ENCODE peak calls at places on chromosomes 3 and 15, in eight cellular contexts. One of them, this sample, is unnamed.

GRCh38 chr3:156388469-156389150 is 166.3 kb downstream of the SSR3 start:
- DNase-seq in HCT116: no peak
- DNase-seq in HL-60: no peak
- DNase-seq in GM12892: no peak
- DNase-seq in GM23338: no peak
- DNase-seq in breast epithelium: no peak
- DNase-seq in transverse colon: no peak
- DNase-seq in HepG2: no peak
- DNase-seq in this sample: no peak

GRCh38 chr3:5194801-5195509 is 7.4 kb downstream of the EDEM1 start:
- DNase-seq in HCT116: peak
- DNase-seq in HL-60: peak
- DNase-seq in GM12892: no peak
- DNase-seq in GM23338: no peak
- DNase-seq in breast epithelium: no peak
- DNase-seq in transverse colon: no peak
- DNase-seq in HepG2: peak
- DNase-seq in this sample: peak

GRCh38 chr15:98760112-98760826 is 111.9 kb downstream of the IGF1R start:
- DNase-seq in HCT116: no peak
- DNase-seq in HL-60: no peak
- DNase-seq in GM12892: no peak
- DNase-seq in GM23338: no peak
- DNase-seq in breast epithelium: peak
- DNase-seq in transverse colon: no peak
- DNase-seq in HepG2: no peak
- DNase-seq in this sample: peak

GRCh38 chr3:60708191-60708975 is 542.9 kb downstream of the FHIT start:
- DNase-seq in HCT116: no peak
- DNase-seq in HL-60: no peak
- DNase-seq in GM12892: no peak
- DNase-seq in GM23338: no peak
- DNase-seq in breast epithelium: no peak
- DNase-seq in transverse colon: no peak
- DNase-seq in HepG2: no peak
- DNase-seq in this sample: no peak

GRCh38 chr15:75904241-75904631 is 558 bp downstream of the FBXO22 start:
- DNase-seq in HCT116: no peak
- DNase-seq in HL-60: peak
- DNase-seq in GM12892: no peak
- DNase-seq in GM23338: peak
- DNase-seq in breast epithelium: no peak
- DNase-seq in transverse colon: peak
- DNase-seq in HepG2: peak
- DNase-seq in this sample: no peak

GRCh38 chr3:14224895-14225294 is 46.3 kb downstream of the LSM3 start:
- DNase-seq in HCT116: no peak
- DNase-seq in HL-60: no peak
- DNase-seq in GM12892: no peak
- DNase-seq in GM23338: no peak
- DNase-seq in breast epithelium: no peak
- DNase-seq in transverse colon: no peak
- DNase-seq in HepG2: no peak
- DNase-seq in this sample: no peak

GRCh38 chr3:193391902-193392301 is 13.3 kb upstream of the ATP13A5 start:
- DNase-seq in HCT116: no peak
- DNase-seq in HL-60: no peak
- DNase-seq in GM12892: no peak
- DNase-seq in GM23338: peak
- DNase-seq in breast epithelium: no peak
- DNase-seq in transverse colon: no peak
- DNase-seq in HepG2: no peak
- DNase-seq in this sample: no peak

GRCh38 chr3:108182339-108182738 is 39.9 kb downstream of the IFT57 start:
- DNase-seq in HCT116: no peak
- DNase-seq in HL-60: no peak
- DNase-seq in GM12892: no peak
- DNase-seq in GM23338: peak
- DNase-seq in breast epithelium: no peak
- DNase-seq in transverse colon: no peak
- DNase-seq in HepG2: no peak
- DNase-seq in this sample: no peak

GRCh38 chr3:197154-197855 is 742 bp downstream of the CHL1 start:
- DNase-seq in HCT116: no peak
- DNase-seq in HL-60: no peak
- DNase-seq in GM12892: peak
- DNase-seq in GM23338: peak
- DNase-seq in breast epithelium: peak
- DNase-seq in transverse colon: no peak
- DNase-seq in HepG2: no peak
- DNase-seq in this sample: peak

GRCh38 chr3:137669519-137670060 is 94.5 kb upstream of the SOX14 start:
- DNase-seq in HCT116: no peak
- DNase-seq in HL-60: no peak
- DNase-seq in GM12892: no peak
- DNase-seq in GM23338: no peak
- DNase-seq in breast epithelium: no peak
- DNase-seq in transverse colon: no peak
- DNase-seq in HepG2: peak
- DNase-seq in this sample: no peak

GRCh38 chr3:124381565-124382333 is 348.5 kb upstream of the UMPS start:
- DNase-seq in HCT116: no peak
- DNase-seq in HL-60: no peak
- DNase-seq in GM12892: no peak
- DNase-seq in GM23338: no peak
- DNase-seq in breast epithelium: no peak
- DNase-seq in transverse colon: no peak
- DNase-seq in HepG2: no peak
- DNase-seq in this sample: no peak

GRCh38 chr15:34795267-34796081 is at the start of gene ACTC1:
- DNase-seq in HCT116: no peak
- DNase-seq in HL-60: no peak
- DNase-seq in GM12892: no peak
- DNase-seq in GM23338: peak
- DNase-seq in breast epithelium: no peak
- DNase-seq in transverse colon: no peak
- DNase-seq in HepG2: no peak
- DNase-seq in this sample: peak

DNA sequence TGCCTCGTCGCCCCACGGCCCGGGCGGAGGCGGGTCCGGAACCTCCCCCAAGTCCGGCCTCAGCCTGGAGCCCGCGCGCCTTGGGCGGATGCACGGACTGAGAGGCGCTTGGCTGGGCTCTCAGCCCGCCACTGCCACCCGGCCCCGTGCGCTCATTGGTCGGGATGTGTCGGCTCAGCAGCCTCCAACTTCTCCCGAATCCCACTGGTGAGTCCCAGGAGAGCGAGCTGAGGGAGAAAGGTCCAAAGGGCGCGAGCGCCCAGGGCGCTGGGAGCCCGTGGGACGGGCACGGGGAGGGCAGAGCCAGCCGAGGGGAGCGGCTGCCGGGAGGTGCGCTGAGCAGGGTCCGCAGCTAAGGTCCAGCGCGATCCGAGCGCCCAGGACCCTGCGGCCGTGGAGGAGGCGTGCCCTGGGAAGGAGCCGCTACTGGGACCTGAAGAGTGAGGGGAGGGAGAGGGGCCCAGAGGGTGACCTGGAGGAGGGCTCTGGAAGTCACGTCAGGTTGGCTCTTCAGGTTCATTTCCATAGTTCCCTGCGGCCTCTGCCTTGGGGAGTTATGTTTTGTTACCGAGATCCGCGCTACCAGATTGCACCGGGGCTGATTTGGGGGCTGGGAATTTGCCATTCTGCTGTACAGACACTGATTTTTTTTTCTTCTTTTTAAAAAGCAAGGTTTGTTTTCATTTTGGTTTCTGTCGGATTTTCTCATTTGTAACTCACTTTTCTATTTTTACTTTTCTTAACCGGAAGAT is at the start of gene MME:
- DNase-seq in HCT116: no peak
- DNase-seq in HL-60: no peak
- DNase-seq in GM12892: no peak
- DNase-seq in GM23338: peak
- DNase-seq in breast epithelium: no peak
- DNase-seq in transverse colon: peak
- DNase-seq in HepG2: no peak
- DNase-seq in this sample: no peak
- TF ChIP-seq POLR2AphosphoS5 in HCT116: no peak
- TF ChIP-seq POLR2AphosphoS5 in HL-60: no peak
- TF ChIP-seq POLR2AphosphoS5 in GM12892: no peak
- TF ChIP-seq POLR2AphosphoS5 in GM23338: peak
- TF ChIP-seq POLR2AphosphoS5 in breast epithelium: no peak
- TF ChIP-seq POLR2AphosphoS5 in transverse colon: no peak
- TF ChIP-seq POLR2AphosphoS5 in HepG2: no peak
- TF ChIP-seq POLR2AphosphoS5 in this sample: no peak

GRCh38 chr15:89758283-89758682 is 7.2 kb upstream of the MESP1 start:
- DNase-seq in HCT116: no peak
- DNase-seq in HL-60: no peak
- DNase-seq in GM12892: no peak
- DNase-seq in GM23338: no peak
- DNase-seq in breast epithelium: no peak
- DNase-seq in transverse colon: no peak
- DNase-seq in HepG2: no peak
- DNase-seq in this sample: no peak

GRCh38 chr15:89758981-89759380 is 7.9 kb upstream of the MESP1 start:
- DNase-seq in HCT116: no peak
- DNase-seq in HL-60: no peak
- DNase-seq in GM12892: no peak
- DNase-seq in GM23338: no peak
- DNase-seq in breast epithelium: no peak
- DNase-seq in transverse colon: no peak
- DNase-seq in HepG2: no peak
- DNase-seq in this sample: no peak

GRCh38 chr15:89754361-89755154 is 3.5 kb upstream of the MESP1 start:
- DNase-seq in HCT116: no peak
- DNase-seq in HL-60: no peak
- DNase-seq in GM12892: no peak
- DNase-seq in GM23338: no peak
- DNase-seq in breast epithelium: no peak
- DNase-seq in transverse colon: no peak
- DNase-seq in HepG2: no peak
- DNase-seq in this sample: no peak

GRCh38 chr15:89755701-89756100 is 4.7 kb upstream of the MESP1 start:
- DNase-seq in HCT116: no peak
- DNase-seq in HL-60: no peak
- DNase-seq in GM12892: no peak
- DNase-seq in GM23338: no peak
- DNase-seq in breast epithelium: no peak
- DNase-seq in transverse colon: no peak
- DNase-seq in HepG2: no peak
- DNase-seq in this sample: no peak

DNA sequence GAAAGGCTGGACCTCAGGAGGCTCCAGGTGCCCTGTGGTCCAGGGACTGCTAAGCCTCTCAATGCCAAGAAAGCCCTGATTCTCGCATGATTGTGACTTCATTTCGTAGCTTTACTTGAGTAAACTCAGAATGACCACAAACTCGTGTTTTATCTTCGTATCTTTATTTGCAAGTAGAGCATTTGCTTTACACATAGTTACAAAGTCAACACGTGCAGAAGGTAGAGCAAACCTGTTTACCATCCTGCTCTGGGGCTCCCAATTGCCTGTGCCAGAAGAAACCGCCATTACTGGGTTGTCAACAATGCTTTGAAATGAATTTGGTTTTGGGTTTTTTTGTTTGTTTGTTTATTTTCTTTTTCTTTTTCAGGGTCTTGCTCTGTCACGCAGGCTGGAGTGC is 5.8 kb upstream of the MESP1 start:
- DNase-seq in HCT116: no peak
- DNase-seq in HL-60: no peak
- DNase-seq in GM12892: no peak
- DNase-seq in GM23338: no peak
- DNase-seq in breast epithelium: no peak
- DNase-seq in transverse colon: no peak
- DNase-seq in HepG2: peak
- DNase-seq in this sample: no peak
- TF ChIP-seq POLR2AphosphoS5 in HCT116: no peak
- TF ChIP-seq POLR2AphosphoS5 in HL-60: no peak
- TF ChIP-seq POLR2AphosphoS5 in GM12892: no peak
- TF ChIP-seq POLR2AphosphoS5 in GM23338: no peak
- TF ChIP-seq POLR2AphosphoS5 in breast epithelium: no peak
- TF ChIP-seq POLR2AphosphoS5 in transverse colon: no peak
- TF ChIP-seq POLR2AphosphoS5 in HepG2: no peak
- TF ChIP-seq POLR2AphosphoS5 in this sample: no peak

GRCh38 chr3:188913084-188913483 is 258.7 kb upstream of the TPRG1 start:
- DNase-seq in HCT116: no peak
- DNase-seq in HL-60: no peak
- DNase-seq in GM12892: no peak
- DNase-seq in GM23338: no peak
- DNase-seq in breast epithelium: no peak
- DNase-seq in transverse colon: no peak
- DNase-seq in HepG2: no peak
- DNase-seq in this sample: no peak

GRCh38 chr3:188915137-188915536 is 256.6 kb upstream of the TPRG1 start:
- DNase-seq in HCT116: no peak
- DNase-seq in HL-60: no peak
- DNase-seq in GM12892: no peak
- DNase-seq in GM23338: no peak
- DNase-seq in breast epithelium: no peak
- DNase-seq in transverse colon: no peak
- DNase-seq in HepG2: no peak
- DNase-seq in this sample: no peak

GRCh38 chr3:188916934-188917391 is 254.8 kb upstream of the TPRG1 start:
- DNase-seq in HCT116: no peak
- DNase-seq in HL-60: peak
- DNase-seq in GM12892: no peak
- DNase-seq in GM23338: no peak
- DNase-seq in breast epithelium: no peak
- DNase-seq in transverse colon: no peak
- DNase-seq in HepG2: no peak
- DNase-seq in this sample: no peak

GRCh38 chr3:188911033-188911850 is 260.5 kb upstream of the TPRG1 start:
- DNase-seq in HCT116: no peak
- DNase-seq in HL-60: no peak
- DNase-seq in GM12892: no peak
- DNase-seq in GM23338: no peak
- DNase-seq in breast epithelium: no peak
- DNase-seq in transverse colon: peak
- DNase-seq in HepG2: no peak
- DNase-seq in this sample: no peak

DNA sequence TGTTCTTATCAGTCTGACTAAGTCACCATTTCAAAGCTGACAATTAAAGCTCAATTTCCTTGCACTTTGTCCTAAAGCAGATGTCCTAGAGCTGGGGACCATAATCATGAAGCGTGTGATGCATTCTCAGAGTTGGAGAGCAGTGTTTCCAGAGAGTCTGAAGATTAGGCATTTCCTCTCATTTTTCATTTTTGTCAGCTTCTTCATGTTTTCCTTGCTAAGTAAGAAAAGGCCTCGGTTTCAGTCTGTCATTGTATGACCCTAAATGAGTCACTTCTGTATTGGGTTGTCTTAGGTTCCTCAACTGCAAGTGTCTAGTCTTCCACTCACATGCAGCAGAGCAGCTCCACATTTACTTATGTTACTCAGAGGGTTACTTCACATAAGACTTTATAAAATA is 257.2 kb upstream of the TPRG1 start:
- DNase-seq in HCT116: no peak
- DNase-seq in HL-60: no peak
- DNase-seq in GM12892: no peak
- DNase-seq in GM23338: no peak
- DNase-seq in breast epithelium: no peak
- DNase-seq in transverse colon: no peak
- DNase-seq in HepG2: no peak
- DNase-seq in this sample: no peak
- TF ChIP-seq POLR2AphosphoS5 in HCT116: no peak
- TF ChIP-seq POLR2AphosphoS5 in HL-60: no peak
- TF ChIP-seq POLR2AphosphoS5 in GM12892: no peak
- TF ChIP-seq POLR2AphosphoS5 in GM23338: no peak
- TF ChIP-seq POLR2AphosphoS5 in breast epithelium: no peak
- TF ChIP-seq POLR2AphosphoS5 in transverse colon: no peak
- TF ChIP-seq POLR2AphosphoS5 in HepG2: no peak
- TF ChIP-seq POLR2AphosphoS5 in this sample: no peak

GRCh38 chr3:158768881-158769518 is 32.9 kb upstream of the MFSD1 start:
- DNase-seq in HCT116: no peak
- DNase-seq in HL-60: no peak
- DNase-seq in GM12892: no peak
- DNase-seq in GM23338: no peak
- DNase-seq in breast epithelium: no peak
- DNase-seq in transverse colon: peak
- DNase-seq in HepG2: peak
- DNase-seq in this sample: peak
- TF ChIP-seq POLR2AphosphoS5 in HCT116: no peak
- TF ChIP-seq POLR2AphosphoS5 in HL-60: no peak
- TF ChIP-seq POLR2AphosphoS5 in GM12892: no peak
- TF ChIP-seq POLR2AphosphoS5 in GM23338: no peak
- TF ChIP-seq POLR2AphosphoS5 in breast epithelium: peak
- TF ChIP-seq POLR2AphosphoS5 in transverse colon: peak
- TF ChIP-seq POLR2AphosphoS5 in HepG2: no peak
- TF ChIP-seq POLR2AphosphoS5 in this sample: peak

This sample was measured in sigmoid colon.